ENCODE peak calls at places on chromosome 21, in seven cellular contexts. L is GM13977; B is AG04450; C is pancreas; H is omental fat pad; Y is heart right ventricle; E is CD8-positive, alpha-beta T cell. M is an unnamed sample.
A peak's percentile ranks its signal among the peaks of the same experiment; 100 is the strongest.

GRCh38 chr21:15437873-15438272 is 291.9 kb upstream of the USP25 start:
- DNase-seq in L (peak; percentile 28), B (no peak), C (no peak), H (no peak), Y (no peak), E (no peak), M (peak; percentile 87)

GRCh38 chr21:38097789-38098188 is 159.0 kb upstream of the KCNJ15 start:
- DNase-seq in L (no peak), B (no peak), C (no peak), H (no peak), Y (no peak), E (no peak), M (no peak)

GRCh38 chr21:32611471-32611997 is 643 bp downstream of the CFAP298 start:
- DNase-seq in L (peak; percentile 61), B (no peak), C (peak; percentile 26), H (no peak), Y (no peak), E (peak; percentile 50), M (no peak)

GRCh38 chr21:33848252-33848953 is 67.2 kb downstream of the ATP5PO start:
- DNase-seq in L (no peak), B (no peak), C (no peak), H (no peak), Y (no peak), E (no peak), M (no peak)

GRCh38 chr21:35932232-35932911 is 128.0 kb downstream of the SETD4 start:
- DNase-seq in L (peak; percentile 58), B (peak; percentile 80), C (no peak), H (no peak), Y (peak; percentile 83), E (no peak), M (peak; percentile 59)

GRCh38 chr21:20783611-20784010 is 214.6 kb upstream of the NCAM2 start:
- DNase-seq in L (no peak), B (no peak), C (no peak), H (no peak), Y (no peak), E (no peak), M (no peak)

GRCh38 chr21:14773777-14774345 is 227.7 kb upstream of the SAMSN1 start:
- DNase-seq in L (no peak), B (no peak), C (peak; percentile 65), H (peak; percentile 68), Y (peak; percentile 21), E (peak; percentile 63), M (no peak)

GRCh38 chr21:39668369-39668768 is 55.6 kb downstream of the B3GALT5 start:
- DNase-seq in L (no peak), B (no peak), C (no peak), H (no peak), Y (no peak), E (no peak), M (no peak)

GRCh38 chr21:35035116-35035515 is 14.0 kb downstream of the RUNX1 start:
- DNase-seq in L (no peak), B (no peak), C (no peak), H (no peak), Y (no peak), E (no peak), M (no peak)

GRCh38 chr21:31326478-31327247 is 17.4 kb downstream of the TIAM1 start:
- DNase-seq in L (peak; percentile 42), B (no peak), C (no peak), H (no peak), Y (no peak), E (no peak), M (no peak)

GRCh38 chr21:38850277-38850951 is 44.7 kb downstream of the ETS2 start:
- DNase-seq in L (no peak), B (no peak), C (no peak), H (no peak), Y (no peak), E (no peak), M (no peak)

GRCh38 chr21:36910581-36911307 is 55.7 kb downstream of the HLCS start:
- DNase-seq in L (no peak), B (peak; percentile 54), C (no peak), H (no peak), Y (peak; percentile 17), E (no peak), M (peak; percentile 48)

GRCh38 chr21:28521932-28522826 is 470.5 kb downstream of the LTN1 start:
- DNase-seq in L (no peak), B (peak; percentile 21), C (no peak), H (no peak), Y (no peak), E (no peak), M (peak; percentile 24)

GRCh38 chr21:39141502-39141901 is 41.7 kb downstream of the PSMG1 start:
- DNase-seq in L (no peak), B (peak; percentile 57), C (no peak), H (no peak), Y (no peak), E (no peak), M (no peak)

GRCh38 chr21:25421327-25422028 is 185.8 kb downstream of the MRPL39 start:
- DNase-seq in L (peak; percentile 12), B (peak; percentile 21), C (no peak), H (no peak), Y (peak; percentile 17), E (no peak), M (peak; percentile 28)

GRCh38 chr21:25733859-25734653 is 648 bp downstream of the ATP5PF start:
- DNase-seq in L (peak; percentile 19), B (peak; percentile 1), C (no peak), H (no peak), Y (peak; percentile 39), E (no peak), M (no peak)

GRCh38 chr21:26506951-26507350 is 66.1 kb downstream of the CYYR1 start:
- DNase-seq in L (no peak), B (no peak), C (no peak), H (no peak), Y (no peak), E (no peak), M (no peak)

GRCh38 chr21:36706951-36707762 is 8.2 kb downstream of the SIM2 start:
- DNase-seq in L (peak; percentile 30), B (no peak), C (no peak), H (no peak), Y (no peak), E (no peak), M (no peak)

GRCh38 chr21:33042812-33043211 is 17.1 kb downstream of the OLIG2 start:
- DNase-seq in L (no peak), B (peak; percentile 85), C (no peak), H (no peak), Y (no peak), E (no peak), M (peak; percentile 83)

DNA sequence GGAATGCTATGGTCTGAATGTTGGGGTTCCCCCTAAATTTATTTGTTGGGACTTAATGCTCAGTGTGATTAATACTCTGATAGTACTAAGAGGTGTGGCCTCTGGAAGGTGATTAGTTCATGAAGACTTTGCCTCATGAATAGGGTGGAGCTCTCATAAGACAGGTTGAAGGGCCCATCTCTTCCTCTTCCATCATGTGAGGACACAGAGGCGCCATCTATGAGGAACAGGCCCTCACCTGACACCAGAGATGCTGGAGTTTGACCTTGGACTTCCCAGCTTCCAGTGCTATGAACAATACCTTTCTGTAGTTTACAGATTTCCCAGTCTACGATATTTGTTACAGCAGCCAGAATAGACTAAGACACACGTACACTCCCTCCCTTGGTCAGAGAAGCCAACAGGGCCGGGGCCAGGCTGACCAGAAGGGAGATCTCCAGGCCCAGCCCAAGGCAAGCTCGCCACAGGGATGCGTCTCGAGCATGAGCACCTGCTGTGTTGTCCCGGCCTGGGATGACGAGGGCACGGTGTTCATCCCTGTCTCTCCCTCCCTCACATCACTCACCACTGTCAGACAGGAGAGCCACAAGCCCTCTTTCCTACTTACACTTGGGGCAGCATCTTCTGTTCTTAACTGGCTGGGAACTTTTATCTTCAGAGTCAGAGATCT is 4.7 kb upstream of the ABCG1 start:
- DNase-seq in L (no peak), B (no peak), C (no peak), H (no peak), Y (no peak), E (no peak), M (no peak)
- TF ChIP-seq CTCF in L (no peak), B (no peak), C (no peak), H (no peak), Y (no peak), E (no peak), M (no peak)

DNA sequence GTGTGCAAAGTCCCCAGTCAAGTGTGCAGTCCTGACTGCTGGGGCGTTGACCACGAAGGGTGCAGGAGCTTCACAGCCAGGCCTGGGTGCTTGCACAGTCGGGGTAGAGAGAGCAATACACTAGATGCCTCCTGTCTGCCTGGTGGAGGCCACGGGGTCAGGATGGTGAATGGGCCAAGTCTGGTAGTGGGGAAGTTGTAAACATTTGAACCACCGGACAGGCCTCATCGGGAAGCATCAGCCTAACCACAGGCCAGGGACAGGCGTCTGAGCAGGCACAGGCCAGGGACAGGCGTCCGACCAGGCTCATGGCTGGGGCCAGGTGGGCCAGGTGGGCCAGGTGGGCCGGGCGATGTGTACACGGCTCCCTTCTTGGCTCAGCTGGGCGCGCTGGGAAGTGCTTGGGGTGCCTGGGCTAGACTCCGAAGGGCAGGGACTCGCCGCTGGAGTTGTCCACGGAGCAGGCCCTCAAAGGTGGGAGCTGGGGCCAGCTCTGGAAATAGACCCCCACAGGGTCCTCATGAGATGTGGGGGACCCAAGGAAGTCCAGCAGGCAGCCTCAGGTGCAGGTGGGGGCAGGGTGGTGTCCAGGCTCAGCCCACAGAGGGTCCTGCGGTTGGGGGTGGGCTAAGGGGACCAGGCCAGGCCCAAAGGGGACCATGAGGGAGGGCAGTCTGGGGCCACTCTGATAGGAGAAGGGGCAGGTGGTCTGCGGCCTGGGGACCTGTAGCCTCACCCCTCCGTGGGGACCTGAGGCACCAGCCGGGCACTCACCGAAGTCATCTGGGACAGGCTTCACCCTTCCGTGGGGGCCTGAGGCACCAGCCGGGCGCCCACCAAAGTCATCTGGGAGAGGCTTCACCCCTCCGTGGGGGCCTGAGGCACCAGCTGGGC is 15.0 kb downstream of the COL6A1 start:
- DNase-seq in L (no peak), B (no peak), C (no peak), H (no peak), Y (peak; percentile 2), E (peak; percentile 45), M (no peak)
- TF ChIP-seq CTCF in L (no peak), B (no peak), C (no peak), H (no peak), Y (no peak), E (no peak), M (no peak)

GRCh38 chr21:45478115-45478801 is 64.0 kb downstream of the SLC19A1 start:
- DNase-seq in L (peak; percentile 89), B (no peak), C (peak; percentile 51), H (no peak), Y (peak; percentile 73), E (peak; percentile 84), M (peak; percentile 34)
- TF ChIP-seq CTCF in L (peak; percentile 87), B (peak; percentile 75), C (peak; percentile 75), H (no peak), Y (peak; percentile 76), E (peak; percentile 93), M (peak; percentile 78)

GRCh38 chr21:45013271-45013841 is 61.0 kb upstream of the ADARB1 start:
- DNase-seq in L (no peak), B (no peak), C (no peak), H (no peak), Y (no peak), E (no peak), M (no peak)

GRCh38 chr21:45012661-45013270 is 61.6 kb upstream of the ADARB1 start:
- DNase-seq in L (no peak), B (no peak), C (no peak), H (no peak), Y (no peak), E (no peak), M (no peak)

GRCh38 chr21:45011426-45011825 is 63.0 kb upstream of the ADARB1 start:
- DNase-seq in L (no peak), B (no peak), C (no peak), H (no peak), Y (no peak), E (no peak), M (no peak)

GRCh38 chr21:45010860-45011259 is 63.5 kb upstream of the ADARB1 start:
- DNase-seq in L (no peak), B (no peak), C (no peak), H (no peak), Y (no peak), E (no peak), M (no peak)

GRCh38 chr21:45011911-45012660 is 62.3 kb upstream of the ADARB1 start:
- DNase-seq in L (no peak), B (peak; percentile 79), C (no peak), H (no peak), Y (no peak), E (no peak), M (peak; percentile 77)
- TF ChIP-seq CTCF in L (no peak), B (peak; percentile 20), C (no peak), H (no peak), Y (no peak), E (no peak), M (no peak)

M was measured in astrocyte of the cerebellum.